ENCODE peak calls at places on chromosomes 5 and 9, in four cellular contexts. One of them, this sample, is unnamed.

GRCh38 chr9:6498982-6499381 is 86.0 kb downstream of the UHRF2 start:
- DNase-seq in fibroblast of pulmonary artery: peak
- DNase-seq in PC-3: peak
- DNase-seq in choroid plexus epithelial cell: peak
- DNase-seq in this sample: peak

GRCh38 chr9:16341176-16341575 is 529.3 kb downstream of the BNC2 start:
- DNase-seq in fibroblast of pulmonary artery: peak
- DNase-seq in PC-3: peak
- DNase-seq in choroid plexus epithelial cell: peak
- DNase-seq in this sample: peak

GRCh38 chr5:22708770-22709328 is 144.3 kb downstream of the CDH12 start:
- DNase-seq in fibroblast of pulmonary artery: no peak
- DNase-seq in PC-3: no peak
- DNase-seq in choroid plexus epithelial cell: no peak
- DNase-seq in this sample: no peak

GRCh38 chr5:125372694-125373621 is 626.5 kb upstream of the ZNF608 start:
- DNase-seq in fibroblast of pulmonary artery: peak
- DNase-seq in PC-3: peak
- DNase-seq in choroid plexus epithelial cell: peak
- DNase-seq in this sample: peak

GRCh38 chr9:81592890-81593271 is 96.5 kb downstream of the TLE1 start:
- DNase-seq in fibroblast of pulmonary artery: no peak
- DNase-seq in PC-3: no peak
- DNase-seq in choroid plexus epithelial cell: no peak
- DNase-seq in this sample: no peak

GRCh38 chr9:132364068-132364467 is 9.3 kb upstream of the SETX start:
- DNase-seq in fibroblast of pulmonary artery: no peak
- DNase-seq in PC-3: no peak
- DNase-seq in choroid plexus epithelial cell: no peak
- DNase-seq in this sample: no peak

GRCh38 chr5:154611341-154611767 is 133.3 kb upstream of the HAND1 start:
- DNase-seq in fibroblast of pulmonary artery: peak
- DNase-seq in PC-3: no peak
- DNase-seq in choroid plexus epithelial cell: peak
- DNase-seq in this sample: no peak

GRCh38 chr9:131758972-131759647 is 19.2 kb upstream of the RAPGEF1 start:
- DNase-seq in fibroblast of pulmonary artery: no peak
- DNase-seq in PC-3: peak
- DNase-seq in choroid plexus epithelial cell: no peak
- DNase-seq in this sample: peak

GRCh38 chr5:134053840-134054338 is 49.1 kb upstream of the VDAC1 start:
- DNase-seq in fibroblast of pulmonary artery: peak
- DNase-seq in PC-3: peak
- DNase-seq in choroid plexus epithelial cell: no peak
- DNase-seq in this sample: no peak

GRCh38 chr5:142143878-142144277 is 35.3 kb downstream of the NDFIP1 start:
- DNase-seq in fibroblast of pulmonary artery: peak
- DNase-seq in PC-3: peak
- DNase-seq in choroid plexus epithelial cell: peak
- DNase-seq in this sample: peak

GRCh38 chr9:85723220-85723619 is 18.5 kb downstream of the AGTPBP1 start:
- DNase-seq in fibroblast of pulmonary artery: no peak
- DNase-seq in PC-3: no peak
- DNase-seq in choroid plexus epithelial cell: peak
- DNase-seq in this sample: no peak

GRCh38 chr9:38371495-38371894 is 21.0 kb upstream of the ALDH1B1 start:
- DNase-seq in fibroblast of pulmonary artery: peak
- DNase-seq in PC-3: peak
- DNase-seq in choroid plexus epithelial cell: peak
- DNase-seq in this sample: peak

GRCh38 chr5:35478856-35479682 is 138.6 kb upstream of the SPEF2 start:
- DNase-seq in fibroblast of pulmonary artery: peak
- DNase-seq in PC-3: peak
- DNase-seq in choroid plexus epithelial cell: peak
- DNase-seq in this sample: peak

GRCh38 chr9:26012797-26013594 is 334.8 kb upstream of the TUSC1 start:
- DNase-seq in fibroblast of pulmonary artery: peak
- DNase-seq in PC-3: peak
- DNase-seq in choroid plexus epithelial cell: peak
- DNase-seq in this sample: peak

GRCh38 chr9:108439967-108440366 is 415.8 kb downstream of the ACTL7B start:
- DNase-seq in fibroblast of pulmonary artery: peak
- DNase-seq in PC-3: peak
- DNase-seq in choroid plexus epithelial cell: peak
- DNase-seq in this sample: peak

GRCh38 chr9:131281119-131281965 is 5.0 kb upstream of the FAM78A start:
- DNase-seq in fibroblast of pulmonary artery: no peak
- DNase-seq in PC-3: no peak
- DNase-seq in choroid plexus epithelial cell: no peak
- DNase-seq in this sample: no peak

DNA sequence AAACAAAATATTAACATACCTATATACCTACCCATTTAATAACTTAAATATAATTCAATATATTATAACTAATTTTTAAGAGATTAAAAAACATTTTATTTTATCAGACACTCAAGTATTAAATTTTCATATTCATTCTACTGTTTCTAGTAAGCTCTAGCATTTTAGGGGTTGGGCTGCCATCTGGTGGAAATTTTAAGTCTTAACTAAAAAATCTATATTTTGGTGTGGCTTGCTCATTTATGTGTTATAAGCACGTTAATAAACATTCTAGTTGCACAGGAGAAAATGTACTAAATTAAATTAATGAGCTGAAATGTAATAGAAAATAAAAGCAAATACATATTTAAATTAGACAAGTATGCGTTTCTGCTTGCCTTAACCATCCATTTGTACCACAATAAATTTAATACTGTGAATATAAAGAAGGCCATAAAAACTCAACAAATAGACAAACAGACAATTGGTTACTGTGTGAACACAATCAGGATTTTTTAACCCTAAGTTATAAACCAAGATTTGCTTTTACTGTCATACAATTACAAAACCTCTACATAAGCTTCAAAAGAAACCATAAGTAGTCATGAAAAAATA is 1728.3 kb upstream of the CDH9 start:
- DNase-seq in fibroblast of pulmonary artery: peak
- DNase-seq in PC-3: peak
- DNase-seq in choroid plexus epithelial cell: peak
- DNase-seq in this sample: peak
- TF ChIP-seq CTCF in fibroblast of pulmonary artery: peak
- TF ChIP-seq CTCF in PC-3: peak
- TF ChIP-seq CTCF in choroid plexus epithelial cell: peak
- TF ChIP-seq CTCF in this sample: peak

GRCh38 chr5:180908400-180908799 is 9.4 kb downstream of the BTNL8 start:
- DNase-seq in fibroblast of pulmonary artery: no peak
- DNase-seq in PC-3: no peak
- DNase-seq in choroid plexus epithelial cell: no peak
- DNase-seq in this sample: no peak

GRCh38 chr5:180909782-180910181 is 10.8 kb downstream of the BTNL8 start:
- DNase-seq in fibroblast of pulmonary artery: no peak
- DNase-seq in PC-3: no peak
- DNase-seq in choroid plexus epithelial cell: no peak
- DNase-seq in this sample: no peak

GRCh38 chr5:180910735-180911134 is 11.8 kb downstream of the BTNL8 start:
- DNase-seq in fibroblast of pulmonary artery: peak
- DNase-seq in PC-3: peak
- DNase-seq in choroid plexus epithelial cell: no peak
- DNase-seq in this sample: no peak

GRCh38 chr5:180910182-180910581 is 11.2 kb downstream of the BTNL8 start:
- DNase-seq in fibroblast of pulmonary artery: no peak
- DNase-seq in PC-3: no peak
- DNase-seq in choroid plexus epithelial cell: no peak
- DNase-seq in this sample: no peak

DNA sequence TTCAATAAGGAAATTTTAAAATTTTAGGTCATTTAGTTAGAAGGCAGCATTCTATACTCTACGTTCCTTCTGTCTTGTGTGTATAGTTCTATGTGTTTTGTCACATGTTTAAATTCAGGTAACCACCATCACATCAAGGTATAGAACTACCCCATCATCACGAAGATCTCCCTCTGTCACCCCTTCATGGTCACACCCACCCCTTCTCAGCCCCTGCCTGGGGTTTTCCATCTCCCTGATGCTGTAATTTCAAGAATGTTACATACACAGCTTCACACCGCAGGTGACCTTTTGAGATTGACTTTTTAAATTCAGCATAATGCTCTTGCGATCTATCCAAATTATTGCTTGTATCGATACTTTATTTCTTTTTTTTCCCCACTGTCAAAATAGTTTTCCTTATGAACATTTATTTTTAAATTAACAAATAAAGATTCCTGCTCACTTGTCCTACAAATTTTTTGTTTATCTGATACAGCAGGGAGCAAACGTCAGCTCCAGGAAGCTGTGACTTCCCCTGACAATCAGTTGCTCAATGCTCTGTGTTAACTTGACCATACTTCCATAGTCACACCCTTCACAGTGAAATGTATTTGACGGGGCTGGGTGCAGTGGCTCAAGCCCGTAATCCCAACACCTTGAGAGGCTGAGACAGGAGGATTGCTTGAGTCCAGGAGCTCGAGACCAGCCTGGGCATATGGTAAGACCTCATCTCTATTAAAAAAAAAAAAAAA is 10.2 kb downstream of the BTNL8 start:
- DNase-seq in fibroblast of pulmonary artery: no peak
- DNase-seq in PC-3: no peak
- DNase-seq in choroid plexus epithelial cell: no peak
- DNase-seq in this sample: no peak
- H3K4me3 ChIP-seq in fibroblast of pulmonary artery: no peak
- H3K4me3 ChIP-seq in PC-3: no peak
- H3K4me3 ChIP-seq in choroid plexus epithelial cell: no peak
- H3K4me3 ChIP-seq in this sample: no peak

GRCh38 chr9:109765278-109765677 is 14.7 kb upstream of the PALM2AKAP2 start:
- DNase-seq in fibroblast of pulmonary artery: no peak
- DNase-seq in PC-3: no peak
- DNase-seq in choroid plexus epithelial cell: no peak
- DNase-seq in this sample: no peak
- TF ChIP-seq CTCF in fibroblast of pulmonary artery: no peak
- TF ChIP-seq CTCF in PC-3: no peak
- TF ChIP-seq CTCF in choroid plexus epithelial cell: no peak
- TF ChIP-seq CTCF in this sample: no peak

GRCh38 chr5:140565780-140566095 is 1.1 kb downstream of the SLC35A4 start:
- DNase-seq in fibroblast of pulmonary artery: peak
- DNase-seq in PC-3: no peak
- DNase-seq in choroid plexus epithelial cell: no peak
- DNase-seq in this sample: peak
- H3K4me3 ChIP-seq in fibroblast of pulmonary artery: peak
- H3K4me3 ChIP-seq in PC-3: peak
- H3K4me3 ChIP-seq in choroid plexus epithelial cell: peak
- H3K4me3 ChIP-seq in this sample: peak

DNA sequence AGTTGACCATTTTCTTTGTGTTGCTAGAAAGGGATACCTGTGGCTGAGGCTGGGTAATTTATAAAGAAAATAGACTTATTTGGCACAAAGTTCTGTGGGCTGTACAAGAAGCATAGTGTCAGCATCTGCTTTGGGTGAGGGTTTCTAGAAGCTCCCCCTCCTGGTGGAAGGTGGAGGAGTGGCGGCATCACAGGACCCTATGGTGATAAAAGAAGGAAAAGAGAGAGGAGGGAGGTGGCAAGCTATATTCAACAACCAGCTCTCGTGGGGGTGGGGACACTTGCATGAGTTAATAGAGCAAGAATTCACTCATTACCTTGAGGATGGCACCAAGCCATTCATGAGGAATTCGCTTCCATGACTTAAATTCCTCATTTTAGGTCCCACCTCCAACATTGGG is 2041.4 kb upstream of the CDH9 start:
- DNase-seq in fibroblast of pulmonary artery: no peak
- DNase-seq in PC-3: peak
- DNase-seq in choroid plexus epithelial cell: no peak
- DNase-seq in this sample: no peak
- TF ChIP-seq CTCF in fibroblast of pulmonary artery: no peak
- TF ChIP-seq CTCF in PC-3: no peak
- TF ChIP-seq CTCF in choroid plexus epithelial cell: no peak
- TF ChIP-seq CTCF in this sample: no peak

GRCh38 chr9:91040371-91041215 is 239.0 kb downstream of the SYK start:
- DNase-seq in fibroblast of pulmonary artery: no peak
- DNase-seq in PC-3: no peak
- DNase-seq in choroid plexus epithelial cell: no peak
- DNase-seq in this sample: no peak
- H3K4me3 ChIP-seq in fibroblast of pulmonary artery: no peak
- H3K4me3 ChIP-seq in PC-3: no peak
- H3K4me3 ChIP-seq in choroid plexus epithelial cell: no peak
- H3K4me3 ChIP-seq in this sample: no peak

DNA sequence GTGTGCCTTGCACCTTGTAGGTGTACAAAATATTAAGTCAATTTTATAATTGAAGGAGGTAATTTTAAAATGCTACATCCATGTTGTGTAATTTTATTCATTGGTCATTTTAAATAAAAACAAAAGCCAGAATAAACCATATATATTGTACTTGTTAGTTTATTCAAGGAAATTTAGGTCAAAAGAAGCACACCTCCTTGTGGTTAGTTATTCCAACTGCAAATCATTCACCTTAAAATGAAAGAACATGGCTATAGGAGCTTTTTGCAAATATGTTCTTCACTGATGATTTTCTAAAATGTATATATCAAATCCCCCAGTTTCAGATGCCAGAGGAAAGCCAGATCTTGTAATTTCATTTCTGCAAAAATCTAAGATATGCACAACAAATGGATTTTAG is 5.4 kb upstream of the MOCS2 start:
- DNase-seq in fibroblast of pulmonary artery: peak
- DNase-seq in PC-3: peak
- DNase-seq in choroid plexus epithelial cell: peak
- DNase-seq in this sample: peak
- TF ChIP-seq CTCF in fibroblast of pulmonary artery: peak
- TF ChIP-seq CTCF in PC-3: peak
- TF ChIP-seq CTCF in choroid plexus epithelial cell: peak
- TF ChIP-seq CTCF in this sample: peak

This sample was measured in fibroblast of mammary gland.